ENCODE peak calls at places on chromosomes 3 and 15, in four cellular contexts. F, T, N and G are unnamed samples.

GRCh38 chr3:142628806-142629205 is 32.6 kb downstream of the PLS1 start:
- DNase-seq in F (no peak), N (no peak), T (no peak), G (no peak)

GRCh38 chr15:78065284-78065872 is 12.1 kb downstream of the TBC1D2B start:
- DNase-seq in N (no peak), T (no peak), F (peak), G (no peak)

GRCh38 chr15:58062175-58062574 is 3.3 kb downstream of the ALDH1A2 start:
- DNase-seq in F (no peak), T (no peak), N (no peak), G (no peak)

GRCh38 chr15:90607361-90607760 is 77.6 kb downstream of the CRTC3 start:
- DNase-seq in F (no peak), N (no peak), T (no peak), G (no peak)

GRCh38 chr3:87468938-87469337 is 192.6 kb upstream of the POU1F1 start:
- DNase-seq in N (no peak), F (no peak), T (no peak), G (no peak)

GRCh38 chr3:138172625-138173024 is 2.1 kb downstream of the DBR1 start:
- DNase-seq in T (no peak), F (no peak), N (no peak), G (no peak)

GRCh38 chr3:97821413-97821809 is 400 bp upstream of the CRYBG3 start:
- DNase-seq in F (peak), N (peak), T (no peak), G (no peak)

GRCh38 chr15:45425135-45425534 is 46.8 kb upstream of the GATM start:
- DNase-seq in N (no peak), F (no peak), T (no peak), G (no peak)

GRCh38 chr3:193744822-193745684 is 152.0 kb downstream of the OPA1 start:
- DNase-seq in N (no peak), F (no peak), T (no peak), G (peak)

GRCh38 chr3:106130384-106131084 is 261.7 kb upstream of the CBLB start:
- DNase-seq in T (no peak), N (no peak), F (no peak), G (no peak)

GRCh38 chr3:147008886-147009285 is 397.5 kb downstream of the ZIC4 start:
- DNase-seq in F (no peak), N (no peak), T (no peak), G (peak)

GRCh38 chr15:77021803-77022381 is 27.0 kb downstream of the PSTPIP1 start:
- DNase-seq in N (no peak), T (peak), F (peak), G (no peak)

GRCh38 chr15:30962079-30962478 is 29.3 kb downstream of the MTMR10 start:
- DNase-seq in F (no peak), N (no peak), T (no peak), G (no peak)

GRCh38 chr3:195451373-195452000 is 8.7 kb upstream of the ACAP2 start:
- DNase-seq in T (no peak), N (no peak), F (no peak), G (no peak)

GRCh38 chr3:46916799-46917198 is 39.3 kb downstream of the PTH1R start:
- DNase-seq in F (no peak), N (no peak), T (no peak), G (no peak)

DNA sequence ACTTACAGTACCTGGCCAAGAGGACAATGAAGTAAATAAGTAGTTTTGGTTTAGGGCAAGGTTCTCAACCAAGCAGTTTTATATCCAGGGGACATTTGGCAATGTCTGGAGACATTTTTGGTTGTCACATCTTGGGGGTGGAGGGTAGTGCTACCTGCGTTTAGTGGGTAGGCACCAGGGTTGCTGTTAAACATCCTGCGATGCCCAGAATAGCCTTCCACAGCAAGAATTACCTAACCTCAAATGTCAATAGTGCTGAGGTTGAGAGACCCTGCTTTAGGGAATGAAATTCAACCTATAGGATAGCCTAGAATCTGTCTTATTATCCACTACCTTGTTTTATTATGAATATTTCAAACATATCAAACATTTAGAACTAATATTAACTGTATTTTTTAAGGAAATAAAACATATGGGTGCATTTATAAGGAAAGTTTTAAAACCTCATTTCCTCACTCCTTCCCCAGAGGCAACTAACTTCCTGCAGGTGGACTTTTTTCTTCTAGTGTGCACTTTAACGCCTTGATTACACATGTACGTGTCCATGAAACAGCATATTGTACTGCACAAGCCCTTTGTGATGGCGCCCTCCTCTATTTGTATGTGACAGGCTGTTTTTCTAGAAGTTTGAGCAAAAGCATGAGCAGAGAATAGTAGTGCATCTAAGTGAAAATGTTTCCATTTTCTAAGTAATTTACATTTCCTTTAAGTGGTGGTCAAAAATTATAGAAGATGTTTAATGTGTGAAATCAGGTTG is 57.1 kb downstream of the TRAK1 start:
- DNase-seq in F (no peak), T (no peak), N (no peak), G (no peak)
- H3K27ac ChIP-seq in F (no peak), T (no peak), N (no peak), G (no peak)

GRCh38 chr3:114872588-114872987 is 274.5 kb downstream of the ZBTB20 start:
- DNase-seq in T (no peak), F (no peak), N (no peak), G (no peak)
- H3K27ac ChIP-seq in T (no peak), F (no peak), N (no peak), G (no peak)

GRCh38 chr15:48644827-48645557 is 517 bp downstream of the FBN1 start:
- DNase-seq in F (peak), N (no peak), T (peak), G (no peak)

GRCh38 chr15:48645558-48646330 is at the start of gene FBN1:
- DNase-seq in F (peak), N (peak), T (no peak), G (no peak)

GRCh38 chr15:48647963-48648362 is 2.5 kb upstream of the FBN1 start:
- DNase-seq in F (no peak), N (no peak), T (no peak), G (no peak)

GRCh38 chr15:48644498-48644826 is 1.0 kb downstream of the FBN1 start:
- DNase-seq in F (no peak), N (no peak), T (no peak), G (no peak)

GRCh38 chr15:48646364-48646763 is 855 bp upstream of the FBN1 start:
- DNase-seq in T (no peak), F (no peak), N (no peak), G (no peak)
- H3K27ac ChIP-seq in T (no peak), F (peak), N (no peak), G (no peak)

DNA sequence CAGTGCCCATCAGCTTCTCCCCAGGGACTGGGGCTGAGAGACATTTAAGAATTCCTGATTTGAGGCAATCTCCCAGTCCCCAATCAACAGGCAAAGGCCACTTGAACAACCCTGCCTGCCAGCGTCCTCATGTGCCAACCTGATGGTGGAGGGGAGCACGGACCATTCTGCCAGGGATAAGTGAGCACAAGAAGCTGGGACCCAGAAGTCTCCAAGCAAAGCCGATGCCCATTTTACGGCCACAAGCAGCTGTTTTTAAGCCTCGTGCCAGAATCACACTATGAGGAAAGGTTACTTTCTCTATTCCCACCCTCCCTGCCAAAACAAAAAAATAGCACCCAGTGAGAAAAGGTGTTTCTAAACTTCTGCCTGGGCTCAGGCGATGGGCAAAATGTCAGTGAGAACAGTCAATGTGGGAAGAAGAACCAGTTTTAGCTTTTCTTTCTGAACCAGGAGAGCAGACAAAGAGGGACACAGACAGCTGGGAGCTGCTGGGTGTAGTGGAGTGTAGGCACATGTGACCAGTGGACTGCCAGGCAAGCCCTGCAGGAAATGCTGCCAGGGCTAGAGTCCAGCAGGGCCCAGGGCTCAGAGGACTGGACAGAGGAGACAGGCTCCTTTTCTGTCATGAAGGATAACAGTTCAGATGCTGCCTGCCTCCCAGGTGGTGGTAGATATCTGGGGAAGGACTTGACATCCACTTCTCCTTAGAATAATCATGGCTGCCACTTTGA is 57.7 kb downstream of the ATP2B2 start:
- DNase-seq in T (no peak), F (no peak), N (no peak), G (no peak)
- H3K27ac ChIP-seq in T (no peak), F (no peak), N (no peak), G (no peak)

GRCh38 chr3:124879395-124879723 is 7.8 kb downstream of the ITGB5 start:
- DNase-seq in T (no peak), N (no peak), F (no peak), G (no peak)

GRCh38 chr3:124877617-124878016 is 9.5 kb downstream of the ITGB5 start:
- DNase-seq in F (no peak), T (no peak), N (no peak), G (no peak)

GRCh38 chr3:124881976-124882697 is 5.0 kb downstream of the ITGB5 start:
- DNase-seq in F (no peak), N (no peak), T (no peak), G (no peak)

GRCh38 chr3:124882749-124883148 is 4.4 kb downstream of the ITGB5 start:
- DNase-seq in T (no peak), F (no peak), N (no peak), G (no peak)

DNA sequence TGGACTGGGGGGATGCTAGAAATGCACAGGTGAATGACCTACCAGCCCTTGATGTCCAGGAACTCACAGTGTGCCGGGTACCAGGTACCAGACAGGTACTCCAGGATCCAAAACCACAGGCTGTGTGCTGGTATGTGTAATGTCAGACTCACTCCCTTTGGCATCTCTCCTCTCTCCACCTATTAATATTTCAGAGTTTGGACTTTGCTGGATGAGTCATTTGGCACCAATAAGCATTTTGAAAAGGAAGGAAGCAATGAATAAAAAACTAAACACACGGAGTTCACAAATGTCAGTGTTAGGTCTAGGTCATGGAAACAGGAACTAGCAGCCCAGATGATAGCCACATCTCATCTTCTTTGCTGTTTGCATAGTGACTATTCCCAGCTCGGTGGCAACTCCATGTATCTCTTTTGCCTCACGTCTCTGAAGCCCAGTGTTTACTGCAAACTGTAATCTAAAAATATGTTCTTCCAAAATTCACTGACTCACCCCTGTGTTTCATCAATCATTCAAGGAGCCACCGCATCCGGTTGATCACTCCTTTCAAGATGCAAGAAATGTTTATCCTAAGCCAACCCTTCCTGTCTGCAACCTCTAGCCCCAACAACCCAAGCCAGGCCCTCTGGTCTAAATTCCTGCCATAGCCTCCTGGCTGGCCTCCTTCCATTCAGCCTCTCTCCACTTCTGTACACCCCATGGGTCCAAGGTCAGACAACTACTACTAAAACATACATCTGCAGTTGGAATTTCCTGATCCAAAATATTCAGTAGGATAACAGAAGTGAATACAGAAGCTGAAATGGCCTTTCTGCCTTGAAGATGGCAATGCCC is 8.4 kb downstream of the ITGB5 start:
- DNase-seq in F (no peak), N (peak), T (no peak), G (peak)
- H3K27ac ChIP-seq in F (peak), N (peak), T (peak), G (peak)

DNA sequence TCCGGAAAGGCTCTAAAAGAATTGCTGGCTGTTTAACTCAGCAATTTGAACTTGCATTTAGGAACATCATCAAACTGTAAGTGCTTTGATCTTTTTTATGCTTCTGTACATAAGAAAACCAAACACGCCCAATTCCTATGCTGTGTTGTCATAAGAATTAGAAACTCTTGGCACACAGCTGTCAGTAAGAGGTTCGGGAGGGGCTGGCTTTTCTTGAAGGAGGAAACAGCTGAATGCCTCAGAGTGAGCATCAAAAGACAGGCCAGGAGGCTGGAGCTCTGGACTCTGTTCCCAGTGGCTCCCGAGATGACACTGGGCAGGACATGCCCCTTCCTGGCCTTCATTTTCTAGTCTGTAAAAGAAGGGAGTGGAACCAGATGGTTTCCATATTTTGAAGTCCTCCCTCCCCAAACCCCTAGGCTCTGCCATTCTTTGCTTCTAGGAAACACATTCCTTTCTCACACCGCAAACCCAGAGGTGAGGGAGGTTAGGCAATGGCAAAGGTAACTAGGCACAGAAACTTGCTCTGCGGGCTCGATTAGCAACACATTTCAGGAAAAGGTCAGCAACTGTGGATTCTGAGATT is 73.8 kb upstream of the DLG1 start:
- DNase-seq in F (no peak), N (peak), T (no peak), G (no peak)
- H3K27ac ChIP-seq in F (no peak), N (no peak), T (no peak), G (no peak)